ENCODE peak calls at places on chromosomes 16 and 17, in eight cellular contexts. One of them, this sample, is unnamed.

GRCh38 chr16:89723279-89724250 is 2.2 kb downstream of the ZNF276 start:
- ATAC-seq in RWPE2: no peak
- ATAC-seq in Right ventricle myocardium superior: no peak
- ATAC-seq in Right ventricle myocardium inferior: no peak
- ATAC-seq in CD4-positive, alpha-beta T cell: peak
- ATAC-seq in activated naive CD8-positive, alpha-beta T cell treated with anti-CD3 and anti-CD28 coated beads, Interleukin-2, amount 50 U/mL, for 24 hours: peak
- ATAC-seq in SK-N-SH treated with all-trans-retinoic acid at 6 μM for 48 hours: no peak
- ATAC-seq in lower lobe of right lung: no peak
- ATAC-seq in this sample: peak

GRCh38 chr17:4998027-4998665 is 396 bp downstream of the KIF1C start:
- ATAC-seq in lower lobe of right lung: peak
- ATAC-seq in CD4-positive, alpha-beta T cell: no peak
- ATAC-seq in SK-N-SH treated with all-trans-retinoic acid at 6 μM for 48 hours: peak
- ATAC-seq in Right ventricle myocardium superior: peak
- ATAC-seq in Right ventricle myocardium inferior: peak
- ATAC-seq in RWPE2: peak
- ATAC-seq in activated naive CD8-positive, alpha-beta T cell treated with anti-CD3 and anti-CD28 coated beads, Interleukin-2, amount 50 U/mL, for 24 hours: peak
- ATAC-seq in this sample: peak

GRCh38 chr17:46108550-46109110 is 84.6 kb downstream of the KANSL1 start:
- ATAC-seq in Right ventricle myocardium superior: peak
- ATAC-seq in CD4-positive, alpha-beta T cell: peak
- ATAC-seq in SK-N-SH treated with all-trans-retinoic acid at 6 μM for 48 hours: no peak
- ATAC-seq in RWPE2: peak
- ATAC-seq in lower lobe of right lung: peak
- ATAC-seq in activated naive CD8-positive, alpha-beta T cell treated with anti-CD3 and anti-CD28 coated beads, Interleukin-2, amount 50 U/mL, for 24 hours: peak
- ATAC-seq in Right ventricle myocardium inferior: no peak
- ATAC-seq in this sample: peak

GRCh38 chr16:46954562-46954961 is 18.9 kb downstream of the DNAJA2 start:
- ATAC-seq in activated naive CD8-positive, alpha-beta T cell treated with anti-CD3 and anti-CD28 coated beads, Interleukin-2, amount 50 U/mL, for 24 hours: no peak
- ATAC-seq in Right ventricle myocardium superior: no peak
- ATAC-seq in CD4-positive, alpha-beta T cell: no peak
- ATAC-seq in Right ventricle myocardium inferior: no peak
- ATAC-seq in SK-N-SH treated with all-trans-retinoic acid at 6 μM for 48 hours: no peak
- ATAC-seq in lower lobe of right lung: no peak
- ATAC-seq in RWPE2: peak
- ATAC-seq in this sample: no peak

GRCh38 chr16:11164482-11165270 is 91.3 kb downstream of the SOCS1 start:
- ATAC-seq in RWPE2: no peak
- ATAC-seq in activated naive CD8-positive, alpha-beta T cell treated with anti-CD3 and anti-CD28 coated beads, Interleukin-2, amount 50 U/mL, for 24 hours: no peak
- ATAC-seq in Right ventricle myocardium superior: no peak
- ATAC-seq in SK-N-SH treated with all-trans-retinoic acid at 6 μM for 48 hours: no peak
- ATAC-seq in lower lobe of right lung: no peak
- ATAC-seq in CD4-positive, alpha-beta T cell: no peak
- ATAC-seq in Right ventricle myocardium inferior: no peak
- ATAC-seq in this sample: no peak

GRCh38 chr17:49438439-49438861 is 23.8 kb upstream of the PHB1 start:
- ATAC-seq in RWPE2: no peak
- ATAC-seq in Right ventricle myocardium inferior: no peak
- ATAC-seq in Right ventricle myocardium superior: no peak
- ATAC-seq in activated naive CD8-positive, alpha-beta T cell treated with anti-CD3 and anti-CD28 coated beads, Interleukin-2, amount 50 U/mL, for 24 hours: no peak
- ATAC-seq in CD4-positive, alpha-beta T cell: no peak
- ATAC-seq in SK-N-SH treated with all-trans-retinoic acid at 6 μM for 48 hours: no peak
- ATAC-seq in lower lobe of right lung: no peak
- ATAC-seq in this sample: no peak

GRCh38 chr16:69691980-69692911 is 34.1 kb downstream of the NQO1 start:
- ATAC-seq in RWPE2: no peak
- ATAC-seq in activated naive CD8-positive, alpha-beta T cell treated with anti-CD3 and anti-CD28 coated beads, Interleukin-2, amount 50 U/mL, for 24 hours: peak
- ATAC-seq in CD4-positive, alpha-beta T cell: no peak
- ATAC-seq in Right ventricle myocardium inferior: no peak
- ATAC-seq in SK-N-SH treated with all-trans-retinoic acid at 6 μM for 48 hours: peak
- ATAC-seq in Right ventricle myocardium superior: no peak
- ATAC-seq in lower lobe of right lung: no peak
- ATAC-seq in this sample: no peak

GRCh38 chr16:69225136-69225535 is 38.2 kb downstream of the SNTB2 start:
- ATAC-seq in SK-N-SH treated with all-trans-retinoic acid at 6 μM for 48 hours: no peak
- ATAC-seq in lower lobe of right lung: peak
- ATAC-seq in CD4-positive, alpha-beta T cell: no peak
- ATAC-seq in Right ventricle myocardium superior: no peak
- ATAC-seq in Right ventricle myocardium inferior: no peak
- ATAC-seq in RWPE2: no peak
- ATAC-seq in activated naive CD8-positive, alpha-beta T cell treated with anti-CD3 and anti-CD28 coated beads, Interleukin-2, amount 50 U/mL, for 24 hours: no peak
- ATAC-seq in this sample: peak

GRCh38 chr16:24929409-24929808 is 83.6 kb downstream of the SLC5A11 start:
- ATAC-seq in lower lobe of right lung: no peak
- ATAC-seq in RWPE2: no peak
- ATAC-seq in activated naive CD8-positive, alpha-beta T cell treated with anti-CD3 and anti-CD28 coated beads, Interleukin-2, amount 50 U/mL, for 24 hours: no peak
- ATAC-seq in CD4-positive, alpha-beta T cell: no peak
- ATAC-seq in SK-N-SH treated with all-trans-retinoic acid at 6 μM for 48 hours: no peak
- ATAC-seq in Right ventricle myocardium superior: no peak
- ATAC-seq in Right ventricle myocardium inferior: no peak
- ATAC-seq in this sample: no peak

GRCh38 chr16:57527027-57527426 is 9.3 kb downstream of the CCDC102A start:
- ATAC-seq in lower lobe of right lung: no peak
- ATAC-seq in Right ventricle myocardium inferior: no peak
- ATAC-seq in RWPE2: no peak
- ATAC-seq in CD4-positive, alpha-beta T cell: no peak
- ATAC-seq in activated naive CD8-positive, alpha-beta T cell treated with anti-CD3 and anti-CD28 coated beads, Interleukin-2, amount 50 U/mL, for 24 hours: no peak
- ATAC-seq in SK-N-SH treated with all-trans-retinoic acid at 6 μM for 48 hours: no peak
- ATAC-seq in Right ventricle myocardium superior: no peak
- ATAC-seq in this sample: no peak

GRCh38 chr17:2709173-2709661 is 2.3 kb downstream of the CLUH start:
- ATAC-seq in lower lobe of right lung: peak
- ATAC-seq in SK-N-SH treated with all-trans-retinoic acid at 6 μM for 48 hours: no peak
- ATAC-seq in CD4-positive, alpha-beta T cell: no peak
- ATAC-seq in Right ventricle myocardium inferior: no peak
- ATAC-seq in activated naive CD8-positive, alpha-beta T cell treated with anti-CD3 and anti-CD28 coated beads, Interleukin-2, amount 50 U/mL, for 24 hours: no peak
- ATAC-seq in Right ventricle myocardium superior: no peak
- ATAC-seq in RWPE2: peak
- ATAC-seq in this sample: peak

GRCh38 chr17:49381033-49381432 is 19.0 kb upstream of the ZNF652 start:
- ATAC-seq in SK-N-SH treated with all-trans-retinoic acid at 6 μM for 48 hours: no peak
- ATAC-seq in lower lobe of right lung: peak
- ATAC-seq in Right ventricle myocardium inferior: no peak
- ATAC-seq in Right ventricle myocardium superior: no peak
- ATAC-seq in activated naive CD8-positive, alpha-beta T cell treated with anti-CD3 and anti-CD28 coated beads, Interleukin-2, amount 50 U/mL, for 24 hours: no peak
- ATAC-seq in CD4-positive, alpha-beta T cell: no peak
- ATAC-seq in RWPE2: no peak
- ATAC-seq in this sample: no peak

GRCh38 chr17:49086316-49086605 is 46.3 kb upstream of the B4GALNT2 start:
- ATAC-seq in Right ventricle myocardium inferior: no peak
- ATAC-seq in CD4-positive, alpha-beta T cell: no peak
- ATAC-seq in lower lobe of right lung: no peak
- ATAC-seq in RWPE2: no peak
- ATAC-seq in activated naive CD8-positive, alpha-beta T cell treated with anti-CD3 and anti-CD28 coated beads, Interleukin-2, amount 50 U/mL, for 24 hours: no peak
- ATAC-seq in Right ventricle myocardium superior: no peak
- ATAC-seq in SK-N-SH treated with all-trans-retinoic acid at 6 μM for 48 hours: no peak
- ATAC-seq in this sample: no peak

GRCh38 chr17:35368086-35368824 is 5.2 kb downstream of the SLFN11 start:
- ATAC-seq in activated naive CD8-positive, alpha-beta T cell treated with anti-CD3 and anti-CD28 coated beads, Interleukin-2, amount 50 U/mL, for 24 hours: peak
- ATAC-seq in CD4-positive, alpha-beta T cell: peak
- ATAC-seq in Right ventricle myocardium inferior: peak
- ATAC-seq in RWPE2: no peak
- ATAC-seq in Right ventricle myocardium superior: peak
- ATAC-seq in lower lobe of right lung: peak
- ATAC-seq in SK-N-SH treated with all-trans-retinoic acid at 6 μM for 48 hours: no peak
- ATAC-seq in this sample: peak

GRCh38 chr16:89293276-89294143 is 76.0 kb downstream of the ZNF778 start:
- ATAC-seq in RWPE2: no peak
- ATAC-seq in SK-N-SH treated with all-trans-retinoic acid at 6 μM for 48 hours: no peak
- ATAC-seq in CD4-positive, alpha-beta T cell: no peak
- ATAC-seq in lower lobe of right lung: peak
- ATAC-seq in Right ventricle myocardium superior: no peak
- ATAC-seq in activated naive CD8-positive, alpha-beta T cell treated with anti-CD3 and anti-CD28 coated beads, Interleukin-2, amount 50 U/mL, for 24 hours: no peak
- ATAC-seq in Right ventricle myocardium inferior: no peak
- ATAC-seq in this sample: no peak

GRCh38 chr16:1972490-1972877 is 631 bp downstream of the TBL3 start:
- ATAC-seq in RWPE2: peak
- ATAC-seq in SK-N-SH treated with all-trans-retinoic acid at 6 μM for 48 hours: peak
- ATAC-seq in Right ventricle myocardium inferior: no peak
- ATAC-seq in activated naive CD8-positive, alpha-beta T cell treated with anti-CD3 and anti-CD28 coated beads, Interleukin-2, amount 50 U/mL, for 24 hours: no peak
- ATAC-seq in lower lobe of right lung: peak
- ATAC-seq in CD4-positive, alpha-beta T cell: no peak
- ATAC-seq in Right ventricle myocardium superior: no peak
- ATAC-seq in this sample: peak

GRCh38 chr16:4200000-4200780 is 41.7 kb downstream of the SRL start:
- ATAC-seq in lower lobe of right lung: peak
- ATAC-seq in SK-N-SH treated with all-trans-retinoic acid at 6 μM for 48 hours: peak
- ATAC-seq in RWPE2: peak
- ATAC-seq in activated naive CD8-positive, alpha-beta T cell treated with anti-CD3 and anti-CD28 coated beads, Interleukin-2, amount 50 U/mL, for 24 hours: peak
- ATAC-seq in CD4-positive, alpha-beta T cell: peak
- ATAC-seq in Right ventricle myocardium superior: peak
- ATAC-seq in Right ventricle myocardium inferior: peak
- ATAC-seq in this sample: peak

This sample was measured in esophagus mucosa.